ENCODE peak calls at places on chromosomes 4 and X, in seven cellular contexts. T, I, R, W, J, L and K are unnamed samples.

GRCh38 chrX:9392445-9392844 is 72.4 kb upstream of the TBL1X start:
- DNase-seq in T (no peak), I (no peak), R (no peak), W (no peak), J (no peak), L (peak), K (no peak)

GRCh38 chrX:30504309-30504708 is 73.3 kb downstream of the TASL start:
- DNase-seq in T (no peak), I (no peak), R (no peak), W (no peak), J (no peak), L (peak), K (peak)

GRCh38 chrX:19046343-19047215 is 62.7 kb upstream of the PHKA2 start:
- DNase-seq in T (no peak), I (no peak), R (peak), W (no peak), J (no peak), L (peak), K (no peak)

GRCh38 chr4:1544861-1545275 is 138.6 kb upstream of the NKX1-1 start:
- DNase-seq in T (no peak), I (peak), R (no peak), W (no peak), J (no peak), L (no peak), K (no peak)

GRCh38 chr4:155602351-155603140 is 64.1 kb upstream of the GUCY1A1 start:
- DNase-seq in T (no peak), I (no peak), R (no peak), W (no peak), J (no peak), L (peak), K (no peak)

GRCh38 chr4:92249541-92249940 is 54.2 kb upstream of the GRID2 start:
- DNase-seq in T (no peak), I (no peak), R (no peak), W (no peak), J (no peak), L (no peak), K (no peak)

GRCh38 chr4:52658671-52659015 is 458 bp downstream of the USP46 start:
- DNase-seq in T (no peak), I (peak), R (no peak), W (peak), J (no peak), L (peak), K (peak)

GRCh38 chrX:69093960-69094935 is 71.0 kb downstream of the PJA1 start:
- DNase-seq in T (peak), I (no peak), R (peak), W (peak), J (no peak), L (peak), K (peak)

GRCh38 chrX:150616179-150616862 is 47.9 kb downstream of the MTM1 start:
- DNase-seq in T (no peak), I (no peak), R (no peak), W (no peak), J (no peak), L (no peak), K (no peak)

GRCh38 chrX:56764975-56765791 is 36.1 kb downstream of the NBDY start:
- DNase-seq in T (no peak), I (peak), R (no peak), W (no peak), J (no peak), L (no peak), K (peak)

GRCh38 chrX:19682712-19683331 is 167.5 kb upstream of the MAP3K15 start:
- DNase-seq in T (peak), I (peak), R (no peak), W (peak), J (peak), L (peak), K (peak)

GRCh38 chrX:101217689-101218088 is 1.9 kb upstream of the DRP2 start:
- DNase-seq in T (no peak), I (no peak), R (no peak), W (no peak), J (no peak), L (no peak), K (no peak)

GRCh38 chrX:153829799-153830631 is at the start of gene PDZD4:
- DNase-seq in T (no peak), I (no peak), R (no peak), W (no peak), J (peak), L (no peak), K (peak)

GRCh38 chrX:72094894-72095293 is 36.8 kb downstream of the RTL5 start:
- DNase-seq in T (peak), I (peak), R (no peak), W (peak), J (peak), L (no peak), K (peak)

GRCh38 chrX:71871367-71871766 is 39.3 kb upstream of the NHSL2 start:
- DNase-seq in T (no peak), I (peak), R (no peak), W (peak), J (no peak), L (no peak), K (no peak)

GRCh38 chr4:41282362-41282761 is 25.6 kb downstream of the UCHL1 start:
- DNase-seq in T (no peak), I (no peak), R (no peak), W (no peak), J (no peak), L (no peak), K (no peak)

GRCh38 chr4:117796677-117797076 is 237.6 kb upstream of the NDST3 start:
- DNase-seq in T (no peak), I (no peak), R (no peak), W (no peak), J (no peak), L (no peak), K (no peak)

GRCh38 chr4:3330682-3331081 is 37.9 kb downstream of the RGS12 start:
- DNase-seq in T (no peak), I (no peak), R (no peak), W (no peak), J (no peak), L (no peak), K (no peak)

GRCh38 chrX:31199051-31199769 is 127.4 kb upstream of the FTHL17 start:
- DNase-seq in T (no peak), I (no peak), R (peak), W (no peak), J (no peak), L (peak), K (no peak)

GRCh38 chr4:80091184-80091583 is 18.2 kb upstream of the ANTXR2 start:
- DNase-seq in T (no peak), I (no peak), R (no peak), W (no peak), J (no peak), L (peak), K (no peak)